ENCODE peak calls at places on chromosomes 4 and X, in ten cellular contexts. A, P, U, Z, D, T, F, C, X and G are unnamed samples.

GRCh38 chr4:78749972-78750727 is 26.0 kb upstream of the BMP2K start:
- DNase-seq in F (no peak), P (no peak), U (no peak), T (no peak), D (no peak), A (no peak), Z (no peak), C (no peak), X (no peak), G (peak)

GRCh38 chrX:96837808-96838207 is 45.9 kb upstream of the RPA4 start:
- DNase-seq in A (peak), F (no peak), Z (no peak), X (no peak), U (no peak), C (no peak), P (no peak), D (peak), T (no peak), G (peak)

GRCh38 chrX:15645266-15645665 is 19.3 kb downstream of the CLTRN start:
- DNase-seq in T (no peak), A (no peak), C (no peak), U (no peak), Z (no peak), P (no peak), D (no peak), X (no peak), F (no peak), G (no peak)

GRCh38 chrX:46325312-46325877 is 219.8 kb downstream of the ZNF674 start:
- DNase-seq in P (no peak), A (peak), C (peak), X (no peak), F (no peak), D (peak), T (no peak), Z (peak), U (peak), G (peak)

GRCh38 chrX:11143931-11144678 is 33.0 kb downstream of the HCCS start:
- DNase-seq in F (peak), Z (no peak), U (peak), D (peak), T (peak), A (peak), P (peak), X (no peak), C (peak), G (peak)

GRCh38 chr4:36214735-36215485 is 29.4 kb downstream of the ARAP2 start:
- DNase-seq in X (no peak), C (no peak), F (no peak), Z (no peak), T (no peak), U (no peak), P (no peak), D (no peak), A (no peak), G (no peak)

GRCh38 chr4:139420652-139421051 is 33.3 kb upstream of the RAB33B start:
- DNase-seq in T (no peak), U (no peak), P (no peak), D (no peak), X (no peak), F (no peak), C (no peak), Z (no peak), A (no peak), G (no peak)

GRCh38 chr4:83974111-83974789 is 438.3 kb downstream of the GPAT3 start:
- DNase-seq in U (peak), F (no peak), X (no peak), Z (no peak), P (no peak), D (peak), T (no peak), C (no peak), A (no peak), G (peak)